ENCODE peak calls at places on chromosomes 16 and 17, in six cellular contexts. B, S, Q, J, Z and P are unnamed samples.

GRCh38 chr17:76139261-76139752 is 1.7 kb downstream of the FOXJ1 start:
- DNase-seq in Z (no peak), B (no peak), J (no peak), Q (no peak), S (no peak), P (no peak)

GRCh38 chr16:18966791-18967190 is 16.9 kb upstream of the TMC7 start:
- DNase-seq in B (no peak), Q (no peak), Z (no peak), S (no peak), J (no peak), P (no peak)

GRCh38 chr16:50534556-50534955 is 13.6 kb upstream of the NKD1 start:
- DNase-seq in B (no peak), Q (no peak), Z (no peak), S (no peak), J (no peak), P (no peak)

GRCh38 chr17:48637323-48638260 is 11.4 kb upstream of the HOXB9 start:
- DNase-seq in S (no peak), Z (no peak), Q (no peak), B (peak), J (no peak), P (no peak)

GRCh38 chr16:66342294-66342900 is 24.1 kb upstream of the CDH5 start:
- DNase-seq in S (no peak), B (peak), Z (no peak), Q (no peak), J (no peak), P (no peak)

GRCh38 chr17:6755731-6756184 is at the start of gene XAF1:
- DNase-seq in S (peak), J (peak), Q (peak), B (no peak), Z (peak), P (no peak)

GRCh38 chr17:53757559-53757958 is 65.2 kb upstream of the KIF2B start:
- DNase-seq in Z (no peak), J (no peak), B (no peak), Q (no peak), S (no peak), P (no peak)

GRCh38 chr16:83715217-83715920 is 92.4 kb upstream of the HSBP1 start:
- DNase-seq in Q (no peak), Z (no peak), J (no peak), B (no peak), S (no peak), P (no peak)

GRCh38 chr17:46082293-46082692 is 83.2 kb downstream of the STH start:
- DNase-seq in J (no peak), B (no peak), Q (no peak), S (no peak), Z (no peak), P (no peak)

GRCh38 chr16:50273888-50274770 is 7.8 kb downstream of the ADCY7 start:
- DNase-seq in B (no peak), Q (no peak), Z (no peak), S (peak), J (no peak), P (no peak)

GRCh38 chr17:70636517-70637133 is 467.3 kb downstream of the KCNJ2 start:
- DNase-seq in Q (no peak), S (no peak), J (no peak), B (peak), Z (no peak), P (no peak)

GRCh38 chr16:15604460-15605390 is 38.2 kb downstream of the MARF1 start:
- DNase-seq in J (peak), B (no peak), Z (no peak), Q (no peak), S (no peak), P (no peak)

GRCh38 chr16:31298958-31299357 is 39.2 kb downstream of the ITGAM start:
- DNase-seq in Q (no peak), J (no peak), S (peak), Z (no peak), B (no peak), P (no peak)

GRCh38 chr17:4788807-4789700 is at the start of gene GLTPD2:
- DNase-seq in J (peak), Z (no peak), Q (no peak), B (no peak), S (no peak), P (no peak)

GRCh38 chr16:88454315-88455057 is 1.4 kb downstream of the ZFPM1 start:
- DNase-seq in B (peak), S (no peak), J (peak), Q (no peak), Z (peak), P (no peak)
- TF ChIP-seq POLR2A in B (no peak), S (no peak), J (no peak), Q (no peak), Z (no peak), P (no peak)

DNA sequence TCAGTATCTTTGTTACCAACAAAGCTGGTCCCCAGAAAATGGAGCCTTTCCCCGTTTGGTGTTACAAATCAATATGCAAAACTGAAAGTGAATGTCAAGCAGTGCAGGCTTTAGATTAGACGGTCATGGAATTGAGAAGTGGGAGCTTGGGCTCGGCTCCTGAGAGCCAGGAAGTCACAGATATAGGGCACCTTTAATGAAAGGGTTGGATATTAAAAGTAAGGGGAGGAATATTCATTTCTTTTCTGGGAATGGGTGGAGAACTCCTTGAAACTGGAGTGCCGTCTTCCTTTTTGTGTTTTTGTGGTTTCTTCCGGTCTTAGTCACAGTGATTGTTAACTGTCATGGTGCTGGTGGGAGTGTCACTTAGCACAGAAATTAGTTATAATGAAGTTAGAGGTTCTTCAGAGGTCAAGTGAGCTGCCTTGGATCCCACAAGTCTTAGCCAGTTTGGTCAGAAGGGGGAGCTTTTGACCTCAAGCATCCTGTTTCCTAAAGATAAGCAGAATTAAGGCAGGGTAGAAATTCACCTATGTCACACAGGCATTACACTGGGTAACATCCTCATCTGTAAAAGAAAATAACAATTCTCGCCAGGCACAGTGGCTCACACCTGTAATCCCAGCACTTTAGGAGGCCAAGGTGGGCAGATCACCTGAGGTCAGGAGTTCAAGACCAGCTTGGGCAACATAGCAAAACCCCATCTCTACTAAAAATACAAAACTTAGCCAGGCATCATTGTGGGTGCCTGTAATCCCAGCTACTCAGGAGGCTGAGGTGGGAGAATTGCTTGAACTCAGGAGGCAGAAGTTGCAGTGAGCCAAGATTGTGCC is 9.6 kb upstream of the EIF1 start:
- DNase-seq in J (no peak), Z (no peak), S (peak), Q (no peak), B (no peak), P (no peak)
- TF ChIP-seq CTCF in J (no peak), Z (no peak), S (peak), Q (no peak), B (peak), P (no peak)

GRCh38 chr16:4315185-4316102 is at the start of gene GLIS2:
- DNase-seq in J (no peak), S (no peak), Z (peak), Q (no peak), B (peak), P (no peak)
- TF ChIP-seq POLR2A in J (peak), S (no peak), Z (peak), Q (no peak), B (no peak), P (no peak)

GRCh38 chr17:32497431-32498205 is 10.8 kb downstream of the CDK5R1 start:
- DNase-seq in J (no peak), S (no peak), Z (no peak), Q (no peak), B (no peak), P (no peak)
- TF ChIP-seq CTCF in J (no peak), S (peak), Z (no peak), Q (no peak), B (no peak), P (no peak)

GRCh38 chr16:69500496-69500895 is 65.3 kb upstream of the NFAT5 start:
- DNase-seq in S (no peak), Z (no peak), J (no peak), B (no peak), Q (no peak), P (no peak)
- TF ChIP-seq POLR2A in S (no peak), Z (no peak), J (no peak), B (no peak), Q (no peak), P (no peak)

GRCh38 chr17:55845385-55845784 is 94.5 kb downstream of the PCTP start:
- DNase-seq in Z (peak), S (no peak), J (peak), Q (peak), B (peak), P (no peak)
- TF ChIP-seq CTCF in Z (peak), S (peak), J (peak), Q (no peak), B (peak), P (no peak)

GRCh38 chr16:17469742-17470001 is 1.1 kb downstream of the XYLT1 start:
- DNase-seq in B (no peak), J (no peak), S (no peak), Z (no peak), Q (no peak), P (no peak)

GRCh38 chr16:17471745-17472075 is 950 bp upstream of the XYLT1 start:
- DNase-seq in B (no peak), Q (no peak), J (no peak), Z (no peak), S (no peak), P (no peak)

GRCh38 chr16:17469011-17469741 is 1.6 kb downstream of the XYLT1 start:
- DNase-seq in Q (no peak), B (no peak), J (no peak), Z (peak), S (no peak), P (no peak)

GRCh38 chr16:17470002-17470870 is 524 bp downstream of the XYLT1 start:
- DNase-seq in J (peak), S (no peak), Q (no peak), B (peak), Z (peak), P (no peak)

GRCh38 chr16:17470871-17471744 is at the start of gene XYLT1:
- DNase-seq in J (peak), Q (peak), Z (peak), B (peak), S (no peak), P (no peak)
- TF ChIP-seq POLR2A in J (no peak), Q (no peak), Z (peak), B (no peak), S (no peak), P (no peak)